ENCODE peak calls at places on chromosomes 6 and 20, in four cellular contexts. M is IMR-90, K is uterus, R is stomach. D is an unnamed sample.

GRCh38 chr6:17714177-17714576 is 7.5 kb upstream of the NUP153 start:
- DNase-seq in M (peak; percentile 31), K (no peak), R (no peak), D (no peak)

GRCh38 chr6:168999392-168999791 is 254.3 kb downstream of the THBS2 start:
- DNase-seq in M (no peak), K (no peak), R (no peak), D (no peak)

GRCh38 chr20:4714818-4715217 is 6.9 kb upstream of the PRND start:
- DNase-seq in M (no peak), K (no peak), R (no peak), D (no peak)

GRCh38 chr6:35967059-35967769 is 46.3 kb upstream of the SRPK1 start:
- DNase-seq in M (no peak), K (no peak), R (no peak), D (no peak)

GRCh38 chr6:169454204-169454871 is 200.7 kb upstream of the THBS2 start:
- DNase-seq in M (peak; percentile 94), K (peak; percentile 76), R (no peak), D (peak; percentile 85)

GRCh38 chr6:20539387-20539786 is 5.1 kb downstream of the CDKAL1 start:
- DNase-seq in M (no peak), K (no peak), R (no peak), D (no peak)

GRCh38 chr6:138545621-138545980 is 46.3 kb upstream of the NHSL1 start:
- DNase-seq in M (peak; percentile 31), K (peak; percentile 63), R (peak; percentile 69), D (peak; percentile 79)

GRCh38 chr6:170034294-170034693 is 256.6 kb downstream of the DLL1 start:
- DNase-seq in M (no peak), K (no peak), R (peak; percentile 21), D (peak; percentile 30)

GRCh38 chr6:136723780-136724179 is 68.5 kb downstream of the MAP3K5 start:
- DNase-seq in M (no peak), K (no peak), R (no peak), D (no peak)

GRCh38 chr6:4693158-4693557 is 83.0 kb upstream of the CDYL start:
- DNase-seq in M (peak; percentile 72), K (no peak), R (no peak), D (no peak)

GRCh38 chr20:6863798-6864201 is 96.3 kb downstream of the BMP2 start:
- DNase-seq in M (no peak), K (no peak), R (no peak), D (no peak)

GRCh38 chr6:111011360-111012142 is 29.7 kb downstream of the RPF2 start:
- DNase-seq in M (peak; percentile 55), K (no peak), R (no peak), D (no peak)

GRCh38 chr6:166556871-166557322 is 29.6 kb downstream of the RAMACL start:
- DNase-seq in M (peak; percentile 65), K (peak; percentile 77), R (peak; percentile 95), D (peak; percentile 97)

GRCh38 chr20:19396466-19397081 is 184.1 kb downstream of the SLC24A3 start:
- DNase-seq in M (no peak), K (no peak), R (no peak), D (no peak)

GRCh38 chr20:50169329-50169823 is 15.9 kb upstream of the PEDS1 start:
- DNase-seq in M (peak; percentile 76), K (peak; percentile 81), R (peak; percentile 90), D (peak; percentile 88)

GRCh38 chr20:5780233-5781217 is 30.3 kb downstream of the SHLD1 start:
- DNase-seq in M (peak; percentile 67), K (no peak), R (no peak), D (no peak)

GRCh38 chr6:130708338-130708737 is 118.9 kb upstream of the SMLR1 start:
- DNase-seq in M (peak; percentile 50), K (no peak), R (no peak), D (no peak)

GRCh38 chr20:11582073-11582472 is 335.6 kb upstream of the BTBD3 start:
- DNase-seq in M (no peak), K (no peak), R (no peak), D (no peak)

GRCh38 chr6:24689964-24690363 is 23.1 kb downstream of the ACOT13 start:
- DNase-seq in M (no peak), K (no peak), R (no peak), D (no peak)

GRCh38 chr20:62969179-62969760 is 16.8 kb downstream of the SLC17A9 start:
- DNase-seq in M (no peak), K (no peak), R (no peak), D (no peak)

GRCh38 chr20:44648068-44648467 is 3.4 kb downstream of the ADA start:
- DNase-seq in M (no peak), K (no peak), R (peak; percentile 82), D (no peak)

GRCh38 chr6:75922226-75922625 is 150.2 kb downstream of the IMPG1 start:
- DNase-seq in M (peak; percentile 39), K (no peak), R (no peak), D (no peak)

GRCh38 chr6:85396159-85396808 is 53.6 kb upstream of the NT5E start:
- DNase-seq in M (no peak), K (no peak), R (no peak), D (no peak)

GRCh38 chr6:16769986-16770376 is 8.7 kb upstream of the ATXN1 start:
- DNase-seq in M (peak; percentile 90), K (no peak), R (no peak), D (no peak)

GRCh38 chr6:128600397-128600951 is 80.1 kb upstream of the PTPRK start:
- DNase-seq in M (peak; percentile 95), K (no peak), R (no peak), D (no peak)

GRCh38 chr6:34573567-34574183 is 17.5 kb upstream of the SPDEF start:
- DNase-seq in M (no peak), K (no peak), R (no peak), D (no peak)

GRCh38 chr6:79048611-79049010 is 29.4 kb downstream of the PHIP start:
- DNase-seq in M (peak; percentile 31), K (no peak), R (no peak), D (no peak)

GRCh38 chr6:38187285-38187684 is 367.8 kb downstream of the ZFAND3 start:
- DNase-seq in M (no peak), K (no peak), R (no peak), D (no peak)
- TF ChIP-seq CTCF in M (no peak), K (no peak), R (no peak), D (no peak)

GRCh38 chr6:152399409-152399808 is 237.8 kb downstream of the SYNE1 start:
- DNase-seq in M (peak; percentile 25), K (no peak), R (no peak), D (peak; percentile 68)

GRCh38 chr6:152404936-152405595 is 232.1 kb downstream of the SYNE1 start:
- DNase-seq in M (no peak), K (no peak), R (no peak), D (no peak)

GRCh38 chr6:152401978-152402377 is 235.2 kb downstream of the SYNE1 start:
- DNase-seq in M (peak; percentile 13), K (no peak), R (no peak), D (no peak)

GRCh38 chr6:152398993-152399392 is 238.2 kb downstream of the SYNE1 start:
- DNase-seq in M (no peak), K (no peak), R (no peak), D (no peak)

DNA sequence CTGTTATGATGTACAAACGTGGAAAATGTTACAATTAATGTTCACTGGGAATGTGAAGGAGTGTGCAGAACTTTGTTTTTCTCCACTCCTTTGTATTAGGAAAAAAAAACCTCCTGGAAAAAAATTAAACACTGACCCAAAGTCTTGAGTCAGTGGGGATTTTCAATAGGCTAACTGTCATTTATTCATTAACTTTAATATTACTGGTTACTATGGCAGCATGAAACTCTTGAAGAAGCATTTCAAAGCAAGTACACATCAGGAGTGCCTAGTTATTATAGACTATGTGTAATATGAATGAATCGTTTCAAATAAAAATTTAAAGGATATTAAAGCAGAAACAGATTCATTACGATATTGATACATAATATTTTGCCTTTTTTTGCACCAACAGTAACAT is 232.7 kb downstream of the SYNE1 start:
- DNase-seq in M (no peak), K (no peak), R (no peak), D (no peak)
- H3K27ac ChIP-seq in M (no peak overlapping the region), K (no peak overlapping the region), R (no peak overlapping the region), D (no peak overlapping the region)

GRCh38 chr6:46730918-46731461 is 4.2 kb downstream of the PLA2G7 start:
- DNase-seq in M (no peak), K (no peak), R (no peak), D (no peak)
- TF ChIP-seq POLR2A in M (no peak), K (no peak), R (no peak), D (no peak)

DNA sequence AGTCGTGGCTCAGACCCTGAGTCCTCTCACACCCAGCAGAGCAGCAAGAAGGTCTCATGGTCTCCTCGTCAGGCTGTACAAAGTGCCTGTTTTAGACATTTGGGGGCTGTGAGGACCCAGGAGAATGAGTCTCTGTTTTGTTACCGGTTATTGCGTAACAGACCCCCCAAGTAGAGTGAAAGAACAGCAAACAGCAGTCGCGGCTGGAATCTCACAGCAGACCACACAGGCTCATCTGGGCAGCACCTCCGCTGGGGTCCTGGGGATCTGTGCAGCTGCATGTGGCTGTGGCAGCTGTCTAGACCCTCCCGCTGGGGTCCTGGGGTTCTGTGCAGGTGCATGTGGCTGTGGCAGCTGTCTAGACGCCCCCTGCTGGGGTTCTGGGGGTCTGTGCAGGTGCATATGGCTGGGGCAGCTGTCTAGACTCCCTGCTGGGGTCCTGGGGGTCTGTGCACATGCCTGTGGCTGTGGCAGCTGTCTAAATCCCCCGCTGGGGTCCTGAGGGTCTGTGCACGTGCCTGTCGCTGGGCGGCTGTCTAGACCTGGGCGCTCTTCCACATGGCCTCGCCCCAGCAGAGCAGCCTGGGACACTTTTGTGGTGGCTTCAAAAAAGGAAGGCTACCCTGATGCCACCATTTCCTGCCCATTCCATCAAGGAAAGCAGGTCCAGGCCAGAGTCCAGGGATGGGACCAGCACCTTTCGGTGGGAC is 24.7 kb downstream of the ENTPD6 start:
- DNase-seq in M (no peak), K (no peak), R (no peak), D (no peak)
- TF ChIP-seq CTCF in M (peak; percentile 12), K (no peak), R (no peak), D (no peak)